ENCODE peak calls at places on chromosomes 13 and 19, in ten cellular contexts. K is sigmoid colon; T is HS-27A; U is SHP77; G is Kasumi-1; L is pons; M is CD4-positive, alpha-beta T cell; H is amniotic stem cell; J is EL; R is NCI-H1105 treated with DMSO at 0.1 percent for 48 hours. E is an unnamed sample.

GRCh38 chr19:10420444-10421239 is at the start of gene PDE4A:
- DNase-seq in R (no peak), J (peak), M (no peak), G (peak), L (no peak), U (peak), T (no peak), H (no peak), K (no peak), E (no peak)

GRCh38 chr13:46184277-46184699 is 2.3 kb upstream of the LCP1 start:
- DNase-seq in L (no peak), K (no peak), U (peak), R (no peak), T (no peak), G (peak), J (peak), H (no peak), M (peak), E (no peak)

GRCh38 chr19:1164684-1165531 is 9.2 kb downstream of the SBNO2 start:
- DNase-seq in U (no peak), K (no peak), H (no peak), J (no peak), M (no peak), L (no peak), R (no peak), G (no peak), T (no peak), E (no peak)

GRCh38 chr19:54415208-54415900 is at the start of gene TTYH1:
- DNase-seq in H (no peak), T (no peak), G (no peak), K (no peak), U (no peak), L (no peak), J (no peak), M (peak), R (no peak), E (no peak)

GRCh38 chr13:75181906-75182305 is 300.1 kb downstream of the TBC1D4 start:
- DNase-seq in T (peak), K (no peak), J (peak), R (no peak), U (no peak), H (peak), M (no peak), L (no peak), G (no peak), E (no peak)

GRCh38 chr13:49561064-49561410 is 24.3 kb downstream of the RCBTB1 start:
- DNase-seq in L (no peak), H (no peak), U (no peak), M (no peak), G (no peak), R (no peak), T (no peak), J (no peak), K (no peak), E (no peak)

GRCh38 chr19:11205939-11206570 is 8.7 kb upstream of the KANK2 start:
- DNase-seq in L (no peak), T (no peak), K (no peak), J (no peak), M (no peak), U (no peak), H (no peak), R (no peak), G (no peak), E (no peak)

GRCh38 chr13:42478531-42479156 is 95.3 kb upstream of the TNFSF11 start:
- DNase-seq in T (no peak), J (no peak), R (no peak), M (no peak), U (no peak), L (no peak), K (no peak), G (peak), H (no peak), E (no peak)

GRCh38 chr13:27334774-27335490 is 64.3 kb downstream of the RASL11A start:
- DNase-seq in H (no peak), L (no peak), J (no peak), K (no peak), G (no peak), U (peak), R (peak), T (no peak), M (no peak), E (no peak)

GRCh38 chr13:64429691-64430090 is 2800.4 kb downstream of the PCDH9 start:
- DNase-seq in M (no peak), L (no peak), G (no peak), R (no peak), T (no peak), J (no peak), H (no peak), U (no peak), K (no peak), E (no peak)

GRCh38 chr13:51921790-51922740 is 60.3 kb downstream of the CCDC70 start:
- DNase-seq in T (no peak), L (no peak), K (no peak), U (no peak), R (no peak), H (no peak), M (no peak), G (no peak), J (no peak), E (no peak)

GRCh38 chr19:3979289-3979673 is 6.0 kb downstream of the EEF2 start:
- DNase-seq in R (no peak), U (no peak), H (no peak), T (no peak), M (no peak), G (no peak), K (no peak), L (no peak), J (no peak), E (no peak)

GRCh38 chr13:110634558-110634957 is 19.2 kb downstream of the NAXD start:
- DNase-seq in K (no peak), J (peak), M (no peak), G (no peak), U (no peak), T (no peak), H (no peak), R (no peak), L (no peak), E (no peak)

GRCh38 chr19:23800868-23801267 is 42.2 kb upstream of the ZNF681 start:
- DNase-seq in T (no peak), U (no peak), K (no peak), R (no peak), H (no peak), M (no peak), J (no peak), L (no peak), G (no peak), E (no peak)

GRCh38 chr19:7434391-7434790 is 54.4 kb downstream of the PEX11G start:
- DNase-seq in R (no peak), H (no peak), L (no peak), M (no peak), J (no peak), G (no peak), U (no peak), T (no peak), K (no peak), E (no peak)

GRCh38 chr13:34357435-34358232 is 539.7 kb downstream of the RFC3 start:
- DNase-seq in T (peak), H (peak), J (peak), L (peak), R (no peak), K (no peak), U (peak), G (no peak), M (no peak), E (peak)

GRCh38 chr19:56273563-56274117 is 1.1 kb downstream of the EDDM13 start:
- DNase-seq in L (no peak), J (peak), R (no peak), H (no peak), M (no peak), G (no peak), U (no peak), K (no peak), T (no peak), E (no peak)

GRCh38 chr13:48436661-48437242 is 23.8 kb upstream of the LPAR6 start:
- DNase-seq in K (no peak), G (no peak), U (no peak), H (no peak), L (no peak), T (no peak), R (no peak), J (no peak), M (no peak), E (no peak)

GRCh38 chr13:42814868-42815267 is 33.5 kb downstream of the FAM216B start:
- DNase-seq in K (no peak), L (no peak), M (no peak), U (no peak), J (peak), H (peak), T (no peak), G (no peak), R (peak), E (peak)

GRCh38 chr19:21052902-21053301 is 29.1 kb upstream of the ZNF714 start:
- DNase-seq in L (no peak), T (no peak), M (no peak), R (no peak), J (no peak), G (no peak), U (no peak), H (no peak), K (no peak), E (no peak)

GRCh38 chr19:51460164-51460992 is 2.1 kb upstream of the SIGLEC8 start:
- DNase-seq in M (no peak), H (no peak), L (peak), K (peak), U (no peak), G (peak), T (no peak), R (peak), J (peak), E (no peak)

GRCh38 chr19:1105873-1106840 is 2.4 kb downstream of the GPX4 start:
- DNase-seq in L (no peak), U (no peak), K (no peak), R (no peak), M (no peak), T (no peak), G (no peak), J (no peak), H (no peak), E (no peak)

GRCh38 chr13:107035778-107036177 is 467.8 kb upstream of the ARGLU1 start:
- DNase-seq in J (peak), K (no peak), G (no peak), L (no peak), U (no peak), R (no peak), T (no peak), H (peak), M (no peak), E (peak)

GRCh38 chr19:2084993-2085720 is 11.0 kb downstream of the MOB3A start:
- DNase-seq in L (no peak), T (no peak), K (peak), R (no peak), H (no peak), M (peak), J (peak), G (peak), U (no peak), E (no peak)

GRCh38 chr19:1745589-1746031 is 7.7 kb upstream of the ONECUT3 start:
- DNase-seq in H (no peak), J (no peak), L (no peak), K (no peak), G (peak), R (no peak), M (no peak), U (no peak), T (no peak), E (no peak)

GRCh38 chr19:3458229-3458555 is 22.1 kb downstream of the SMIM24 start:
- DNase-seq in H (no peak), L (no peak), G (no peak), M (no peak), T (no peak), K (no peak), R (no peak), J (no peak), U (no peak), E (no peak)

E was measured in GM04504.